ENCODE peak calls at places on chromosomes 1 and 21, in six cellular contexts. U is ascending aorta, G is HS-27A, T is skeletal muscle cell, K is mucosa of gallbladder, H is glomerular endothelial cell. X is an unnamed sample.

GRCh38 chr1:65449214-65449823 is 28.9 kb downstream of the LEPR start:
- DNase-seq in U (no peak), G (no peak), T (no peak), K (no peak), H (no peak), X (no peak)

GRCh38 chr1:51313268-51313852 is 17.0 kb downstream of the TTC39A start:
- DNase-seq in U (no peak), G (no peak), T (no peak), K (no peak), H (no peak), X (no peak)

GRCh38 chr1:188128761-188129160 is 1300.0 kb downstream of the PLA2G4A start:
- DNase-seq in U (no peak), G (no peak), T (no peak), K (no peak), H (no peak), X (no peak)

GRCh38 chr1:198577444-198577843 is 37.0 kb upstream of the ATP6V1G3 start:
- DNase-seq in U (no peak), G (peak), T (no peak), K (no peak), H (no peak), X (no peak)

GRCh38 chr1:87642581-87643129 is 314.0 kb downstream of the LMO4 start:
- DNase-seq in U (no peak), G (no peak), T (no peak), K (no peak), H (no peak), X (peak)

GRCh38 chr1:43423672-43424550 is 29.8 kb downstream of the HYI start:
- DNase-seq in U (no peak), G (no peak), T (no peak), K (no peak), H (no peak), X (no peak)

GRCh38 chr1:226886142-226886901 is 15.9 kb downstream of the PSEN2 start:
- DNase-seq in U (no peak), G (no peak), T (no peak), K (no peak), H (no peak), X (peak)

GRCh38 chr1:31181515-31182343 is 58.0 kb downstream of the NKAIN1 start:
- DNase-seq in U (no peak), G (no peak), T (no peak), K (peak), H (no peak), X (peak)

GRCh38 chr1:230425252-230426061 is 675 bp downstream of the PGBD5 start:
- DNase-seq in U (no peak), G (no peak), T (no peak), K (no peak), H (no peak), X (no peak)

GRCh38 chr1:186202174-186202843 is 172.7 kb downstream of the TPR start:
- DNase-seq in U (peak), G (no peak), T (peak), K (peak), H (no peak), X (no peak)

GRCh38 chr1:235450886-235451457 is 53.3 kb downstream of the B3GALNT2 start:
- DNase-seq in U (no peak), G (no peak), T (no peak), K (no peak), H (no peak), X (no peak)

GRCh38 chr21:33825898-33826297 is 89.7 kb downstream of the ATP5PO start:
- DNase-seq in U (no peak), G (no peak), T (no peak), K (no peak), H (no peak), X (no peak)

GRCh38 chr1:204254031-204254661 is 40.4 kb upstream of the GOLT1A start:
- DNase-seq in U (peak), G (no peak), T (no peak), K (peak), H (no peak), X (no peak)

GRCh38 chr1:156848461-156849150 is 10.3 kb downstream of the INSRR start:
- DNase-seq in U (no peak), G (no peak), T (no peak), K (peak), H (no peak), X (no peak)

GRCh38 chr1:28249013-28249870 is 10.1 kb upstream of the SESN2 start:
- DNase-seq in U (peak), G (peak), T (no peak), K (peak), H (no peak), X (peak)

GRCh38 chr1:72827285-72827684 is 544.9 kb upstream of the NEGR1 start:
- DNase-seq in U (no peak), G (peak), T (peak), K (no peak), H (no peak), X (no peak)

GRCh38 chr1:119093721-119094120 is 46.7 kb downstream of the WARS2 start:
- DNase-seq in U (no peak), G (no peak), T (no peak), K (no peak), H (no peak), X (no peak)

GRCh38 chr21:46099476-46099875 is 1.6 kb downstream of the COL6A2 start:
- DNase-seq in U (peak), G (no peak), T (no peak), K (peak), H (no peak), X (no peak)

GRCh38 chr1:90486134-90486824 is 230.8 kb downstream of the BARHL2 start:
- DNase-seq in U (no peak), G (no peak), T (no peak), K (no peak), H (no peak), X (no peak)

GRCh38 chr21:42042651-42043050 is 28.5 kb upstream of the UMODL1 start:
- DNase-seq in U (no peak), G (no peak), T (no peak), K (no peak), H (no peak), X (no peak)

GRCh38 chr1:228307218-228308023 is 99.2 kb downstream of the TRIM11 start:
- DNase-seq in U (peak), G (no peak), T (no peak), K (no peak), H (no peak), X (no peak)

GRCh38 chr1:31413405-31414005 is 492 bp downstream of the SERINC2 start:
- DNase-seq in U (peak), G (no peak), T (no peak), K (peak), H (no peak), X (peak)

GRCh38 chr1:8197493-8198282 is 120.2 kb upstream of the SLC45A1 start:
- DNase-seq in U (peak), G (peak), T (peak), K (peak), H (no peak), X (peak)